ENCODE peak calls at places on chromosomes 6 and 20, in nine cellular contexts. One of them, this sample, is unnamed.

GRCh38 chr20:23235173-23236027 is 115.2 kb upstream of the NXT1 start:
- DNase-seq in right cardiac atrium: peak; percentile 88
- DNase-seq in sigmoid colon: no peak
- DNase-seq in iPS DF 6.9: peak; percentile 68
- DNase-seq in stomach: peak; percentile 66
- DNase-seq in CD4-positive, alpha-beta memory T cell: no peak
- DNase-seq in transverse colon: peak; percentile 54
- DNase-seq in astrocyte: peak; percentile 25
- DNase-seq in neural progenitor cell: peak; percentile 75
- DNase-seq in this sample: peak; percentile 74

GRCh38 chr6:15825332-15825930 is 162.6 kb upstream of the DTNBP1 start:
- DNase-seq in right cardiac atrium: no peak
- DNase-seq in sigmoid colon: no peak
- DNase-seq in iPS DF 6.9: no peak
- DNase-seq in stomach: no peak
- DNase-seq in CD4-positive, alpha-beta memory T cell: no peak
- DNase-seq in transverse colon: no peak
- DNase-seq in astrocyte: no peak
- DNase-seq in neural progenitor cell: no peak
- DNase-seq in this sample: no peak

GRCh38 chr6:15658345-15658744 is 4.5 kb downstream of the DTNBP1 start:
- DNase-seq in right cardiac atrium: no peak
- DNase-seq in sigmoid colon: no peak
- DNase-seq in iPS DF 6.9: no peak
- DNase-seq in stomach: no peak
- DNase-seq in CD4-positive, alpha-beta memory T cell: no peak
- DNase-seq in transverse colon: no peak
- DNase-seq in astrocyte: no peak
- DNase-seq in neural progenitor cell: no peak
- DNase-seq in this sample: no peak

GRCh38 chr6:34571388-34571787 is 15.3 kb upstream of the SPDEF start:
- DNase-seq in right cardiac atrium: peak; percentile 86
- DNase-seq in sigmoid colon: no peak
- DNase-seq in iPS DF 6.9: no peak
- DNase-seq in stomach: no peak
- DNase-seq in CD4-positive, alpha-beta memory T cell: no peak
- DNase-seq in transverse colon: no peak
- DNase-seq in astrocyte: no peak
- DNase-seq in neural progenitor cell: no peak
- DNase-seq in this sample: no peak

GRCh38 chr6:113122060-113122459 is 735.1 kb upstream of the MARCKS start:
- DNase-seq in right cardiac atrium: no peak
- DNase-seq in sigmoid colon: no peak
- DNase-seq in iPS DF 6.9: peak; percentile 52
- DNase-seq in stomach: no peak
- DNase-seq in CD4-positive, alpha-beta memory T cell: no peak
- DNase-seq in transverse colon: no peak
- DNase-seq in astrocyte: peak; percentile 98
- DNase-seq in neural progenitor cell: peak; percentile 10
- DNase-seq in this sample: no peak

GRCh38 chr20:35279040-35279439 is 1.1 kb upstream of the MMP24OS start:
- DNase-seq in right cardiac atrium: no peak
- DNase-seq in sigmoid colon: no peak
- DNase-seq in iPS DF 6.9: no peak
- DNase-seq in stomach: peak; percentile 82
- DNase-seq in CD4-positive, alpha-beta memory T cell: no peak
- DNase-seq in transverse colon: no peak
- DNase-seq in astrocyte: no peak
- DNase-seq in neural progenitor cell: no peak
- DNase-seq in this sample: no peak

GRCh38 chr20:58213112-58213511 is 15.3 kb downstream of the ANKRD60 start:
- DNase-seq in right cardiac atrium: no peak
- DNase-seq in sigmoid colon: no peak
- DNase-seq in iPS DF 6.9: no peak
- DNase-seq in stomach: no peak
- DNase-seq in CD4-positive, alpha-beta memory T cell: no peak
- DNase-seq in transverse colon: no peak
- DNase-seq in astrocyte: no peak
- DNase-seq in neural progenitor cell: peak; percentile 34
- DNase-seq in this sample: no peak

GRCh38 chr6:106037060-106037459 is 49.1 kb upstream of the PRDM1 start:
- DNase-seq in right cardiac atrium: no peak
- DNase-seq in sigmoid colon: no peak
- DNase-seq in iPS DF 6.9: no peak
- DNase-seq in stomach: no peak
- DNase-seq in CD4-positive, alpha-beta memory T cell: no peak
- DNase-seq in transverse colon: no peak
- DNase-seq in astrocyte: peak; percentile 78
- DNase-seq in neural progenitor cell: no peak
- DNase-seq in this sample: no peak

GRCh38 chr6:105212587-105212986 is 32.8 kb upstream of the POPDC3 start:
- DNase-seq in right cardiac atrium: no peak
- DNase-seq in sigmoid colon: no peak
- DNase-seq in iPS DF 6.9: no peak
- DNase-seq in stomach: no peak
- DNase-seq in CD4-positive, alpha-beta memory T cell: no peak
- DNase-seq in transverse colon: no peak
- DNase-seq in astrocyte: no peak
- DNase-seq in neural progenitor cell: no peak
- DNase-seq in this sample: no peak

GRCh38 chr6:79127660-79128059 is 49.6 kb upstream of the PHIP start:
- DNase-seq in right cardiac atrium: no peak
- DNase-seq in sigmoid colon: no peak
- DNase-seq in iPS DF 6.9: no peak
- DNase-seq in stomach: no peak
- DNase-seq in CD4-positive, alpha-beta memory T cell: no peak
- DNase-seq in transverse colon: no peak
- DNase-seq in astrocyte: no peak
- DNase-seq in neural progenitor cell: peak; percentile 5
- DNase-seq in this sample: no peak

GRCh38 chr6:10136636-10137035 is 278.2 kb downstream of the TFAP2A start:
- DNase-seq in right cardiac atrium: no peak
- DNase-seq in sigmoid colon: no peak
- DNase-seq in iPS DF 6.9: no peak
- DNase-seq in stomach: no peak
- DNase-seq in CD4-positive, alpha-beta memory T cell: no peak
- DNase-seq in transverse colon: no peak
- DNase-seq in astrocyte: no peak
- DNase-seq in neural progenitor cell: no peak
- DNase-seq in this sample: no peak

GRCh38 chr20:57223648-57224489 is 42.6 kb downstream of the BMP7 start:
- DNase-seq in right cardiac atrium: peak; percentile 64
- DNase-seq in sigmoid colon: no peak
- DNase-seq in iPS DF 6.9: no peak
- DNase-seq in stomach: no peak
- DNase-seq in CD4-positive, alpha-beta memory T cell: no peak
- DNase-seq in transverse colon: peak; percentile 21
- DNase-seq in astrocyte: peak; percentile 10
- DNase-seq in neural progenitor cell: no peak
- DNase-seq in this sample: no peak

GRCh38 chr20:38168791-38169589 is 3.9 kb upstream of the TGM2 start:
- DNase-seq in right cardiac atrium: no peak
- DNase-seq in sigmoid colon: no peak
- DNase-seq in iPS DF 6.9: no peak
- DNase-seq in stomach: peak; percentile 30
- DNase-seq in CD4-positive, alpha-beta memory T cell: no peak
- DNase-seq in transverse colon: no peak
- DNase-seq in astrocyte: no peak
- DNase-seq in neural progenitor cell: no peak
- DNase-seq in this sample: peak; percentile 78

GRCh38 chr6:13729891-13730290 is 18.3 kb upstream of the RANBP9 start:
- DNase-seq in right cardiac atrium: no peak
- DNase-seq in sigmoid colon: no peak
- DNase-seq in iPS DF 6.9: no peak
- DNase-seq in stomach: no peak
- DNase-seq in CD4-positive, alpha-beta memory T cell: no peak
- DNase-seq in transverse colon: no peak
- DNase-seq in astrocyte: peak; percentile 78
- DNase-seq in neural progenitor cell: no peak
- DNase-seq in this sample: no peak

GRCh38 chr6:169048185-169048584 is 205.5 kb downstream of the THBS2 start:
- DNase-seq in right cardiac atrium: no peak
- DNase-seq in sigmoid colon: no peak
- DNase-seq in iPS DF 6.9: no peak
- DNase-seq in stomach: no peak
- DNase-seq in CD4-positive, alpha-beta memory T cell: no peak
- DNase-seq in transverse colon: no peak
- DNase-seq in astrocyte: no peak
- DNase-seq in neural progenitor cell: no peak
- DNase-seq in this sample: no peak

GRCh38 chr6:28633445-28634215 is 107.9 kb downstream of the GPX5 start:
- DNase-seq in right cardiac atrium: no peak
- DNase-seq in sigmoid colon: no peak
- DNase-seq in iPS DF 6.9: no peak
- DNase-seq in stomach: no peak
- DNase-seq in CD4-positive, alpha-beta memory T cell: no peak
- DNase-seq in transverse colon: no peak
- DNase-seq in astrocyte: no peak
- DNase-seq in neural progenitor cell: peak; percentile 49
- DNase-seq in this sample: no peak

GRCh38 chr6:157099912-157100593 is 223.3 kb downstream of the TMEM242 start:
- DNase-seq in right cardiac atrium: no peak
- DNase-seq in sigmoid colon: no peak
- DNase-seq in iPS DF 6.9: no peak
- DNase-seq in stomach: no peak
- DNase-seq in CD4-positive, alpha-beta memory T cell: peak; percentile 50
- DNase-seq in transverse colon: no peak
- DNase-seq in astrocyte: no peak
- DNase-seq in neural progenitor cell: no peak
- DNase-seq in this sample: no peak

GRCh38 chr20:46347831-46348230 is 39.5 kb upstream of the CDH22 start:
- DNase-seq in right cardiac atrium: no peak
- DNase-seq in sigmoid colon: no peak
- DNase-seq in iPS DF 6.9: no peak
- DNase-seq in stomach: no peak
- DNase-seq in CD4-positive, alpha-beta memory T cell: no peak
- DNase-seq in transverse colon: no peak
- DNase-seq in astrocyte: no peak
- DNase-seq in neural progenitor cell: no peak
- DNase-seq in this sample: no peak

GRCh38 chr6:148082721-148083120 is 259.9 kb upstream of the SASH1 start:
- DNase-seq in right cardiac atrium: no peak
- DNase-seq in sigmoid colon: no peak
- DNase-seq in iPS DF 6.9: no peak
- DNase-seq in stomach: no peak
- DNase-seq in CD4-positive, alpha-beta memory T cell: no peak
- DNase-seq in transverse colon: no peak
- DNase-seq in astrocyte: no peak
- DNase-seq in neural progenitor cell: no peak
- DNase-seq in this sample: no peak

GRCh38 chr6:87656857-87657256 is 45.2 kb downstream of the AKIRIN2 start:
- DNase-seq in right cardiac atrium: no peak
- DNase-seq in sigmoid colon: no peak
- DNase-seq in iPS DF 6.9: no peak
- DNase-seq in stomach: no peak
- DNase-seq in CD4-positive, alpha-beta memory T cell: peak; percentile 7
- DNase-seq in transverse colon: peak; percentile 9
- DNase-seq in astrocyte: no peak
- DNase-seq in neural progenitor cell: no peak
- DNase-seq in this sample: no peak

GRCh38 chr6:133951227-133951626 is 1.8 kb upstream of the TBPL1 start:
- DNase-seq in right cardiac atrium: no peak
- DNase-seq in sigmoid colon: no peak
- DNase-seq in iPS DF 6.9: no peak
- DNase-seq in stomach: no peak
- DNase-seq in CD4-positive, alpha-beta memory T cell: no peak
- DNase-seq in transverse colon: no peak
- DNase-seq in astrocyte: no peak
- DNase-seq in neural progenitor cell: no peak
- DNase-seq in this sample: no peak
- H3K27ac ChIP-seq in right cardiac atrium: peak overlapping the region; percentile 75
- H3K27ac ChIP-seq in sigmoid colon: peak overlapping the region; percentile 97
- H3K27ac ChIP-seq in iPS DF 6.9: no peak overlapping the region
- H3K27ac ChIP-seq in stomach: peak overlapping the region; percentile 94
- H3K27ac ChIP-seq in CD4-positive, alpha-beta memory T cell: peak overlapping the region; percentile 65
- H3K27ac ChIP-seq in transverse colon: peak overlapping the region; percentile 92
- H3K27ac ChIP-seq in astrocyte: peak overlapping the region; percentile 91
- H3K27ac ChIP-seq in neural progenitor cell: no peak overlapping the region
- H3K27ac ChIP-seq in this sample: peak overlapping the region; percentile 91

GRCh38 chr6:139144490-139145085 is 9.7 kb downstream of the HECA start:
- DNase-seq in right cardiac atrium: no peak
- DNase-seq in sigmoid colon: no peak
- DNase-seq in iPS DF 6.9: no peak
- DNase-seq in stomach: no peak
- DNase-seq in CD4-positive, alpha-beta memory T cell: no peak
- DNase-seq in transverse colon: no peak
- DNase-seq in astrocyte: no peak
- DNase-seq in neural progenitor cell: no peak
- DNase-seq in this sample: no peak
- H3K4me1 ChIP-seq in right cardiac atrium: peaks cover 19% of the 10 kb centered on the region
- H3K4me1 ChIP-seq in sigmoid colon: peaks cover 23% of the 10 kb centered on the region
- H3K4me1 ChIP-seq in iPS DF 6.9: peaks cover 1% of the 10 kb centered on the region
- H3K4me1 ChIP-seq in stomach: peaks cover 31% of the 10 kb centered on the region
- H3K4me1 ChIP-seq in CD4-positive, alpha-beta memory T cell: peaks cover 98% of the 10 kb centered on the region
- H3K4me1 ChIP-seq in transverse colon: peaks cover 25% of the 10 kb centered on the region
- H3K4me1 ChIP-seq in astrocyte: no peaks in the 10 kb centered on the region
- H3K4me1 ChIP-seq in neural progenitor cell: peaks cover 20% of the 10 kb centered on the region
- H3K4me1 ChIP-seq in this sample: peaks cover 11% of the 10 kb centered on the region

DNA sequence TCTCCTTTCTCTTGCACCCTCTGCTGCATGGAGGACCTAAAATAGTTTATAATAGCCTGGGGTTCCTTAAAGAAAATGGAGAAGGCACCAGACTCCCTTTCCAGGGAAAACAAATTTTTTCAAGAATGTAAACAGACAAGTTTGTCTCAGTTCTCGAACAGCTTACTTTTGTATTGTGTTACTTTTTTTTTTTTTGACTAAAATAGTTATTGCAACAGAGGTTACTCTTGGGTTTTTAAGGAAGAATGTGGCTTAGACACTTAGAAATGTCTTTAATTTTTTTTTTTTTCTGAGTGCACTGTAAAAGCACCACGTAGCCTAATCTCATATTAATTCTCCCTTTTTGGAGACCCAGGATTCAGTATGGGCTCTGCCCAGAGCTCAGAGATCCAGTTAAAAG is 148.7 kb upstream of the CARMIL1 start:
- DNase-seq in right cardiac atrium: no peak
- DNase-seq in sigmoid colon: no peak
- DNase-seq in iPS DF 6.9: no peak
- DNase-seq in stomach: no peak
- DNase-seq in CD4-positive, alpha-beta memory T cell: no peak
- DNase-seq in transverse colon: no peak
- DNase-seq in astrocyte: no peak
- DNase-seq in neural progenitor cell: no peak
- DNase-seq in this sample: no peak
- H3K9me3 ChIP-seq in right cardiac atrium: no peaks in the 10 kb centered on the region
- H3K9me3 ChIP-seq in sigmoid colon: no peaks in the 10 kb centered on the region
- H3K9me3 ChIP-seq in iPS DF 6.9: no peaks in the 10 kb centered on the region
- H3K9me3 ChIP-seq in stomach: no peaks in the 10 kb centered on the region
- H3K9me3 ChIP-seq in CD4-positive, alpha-beta memory T cell: no peaks in the 10 kb centered on the region
- H3K9me3 ChIP-seq in transverse colon: peaks cover 7% of the 10 kb centered on the region
- H3K9me3 ChIP-seq in astrocyte: no peaks in the 10 kb centered on the region
- H3K9me3 ChIP-seq in neural progenitor cell: peaks cover 20% of the 10 kb centered on the region
- H3K9me3 ChIP-seq in this sample: peaks cover 9% of the 10 kb centered on the region

DNA sequence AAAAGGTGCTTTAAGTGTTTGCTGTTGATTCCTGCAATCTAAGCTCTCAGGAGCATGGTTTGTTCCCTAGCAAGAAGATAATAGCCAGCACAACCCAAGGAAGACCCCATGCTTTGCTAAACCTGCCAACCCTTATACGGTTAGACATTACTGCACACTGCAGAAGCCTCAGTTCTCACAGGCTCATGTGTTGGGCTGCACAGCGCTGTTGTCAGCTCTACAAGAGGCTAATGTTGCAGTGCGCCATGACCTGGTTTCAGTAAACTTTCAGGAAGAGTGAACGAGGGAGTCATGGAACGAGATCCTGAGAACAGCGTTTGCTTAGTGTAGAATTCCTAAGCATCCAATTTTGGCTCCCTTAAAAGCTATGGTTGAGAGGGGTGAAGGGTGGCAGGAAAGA is 218.5 kb downstream of the ARHGAP18 start:
- DNase-seq in right cardiac atrium: no peak
- DNase-seq in sigmoid colon: no peak
- DNase-seq in iPS DF 6.9: no peak
- DNase-seq in stomach: no peak
- DNase-seq in CD4-positive, alpha-beta memory T cell: no peak
- DNase-seq in transverse colon: no peak
- DNase-seq in astrocyte: peak; percentile 71
- DNase-seq in neural progenitor cell: no peak
- DNase-seq in this sample: no peak
- H3K27ac ChIP-seq in right cardiac atrium: peak overlapping the region; percentile 37
- H3K27ac ChIP-seq in sigmoid colon: peak overlapping the region; percentile 82
- H3K27ac ChIP-seq in iPS DF 6.9: no peak overlapping the region
- H3K27ac ChIP-seq in stomach: peak overlapping the region; percentile 87
- H3K27ac ChIP-seq in CD4-positive, alpha-beta memory T cell: peak overlapping the region; percentile 84
- H3K27ac ChIP-seq in transverse colon: peak overlapping the region; percentile 78
- H3K27ac ChIP-seq in astrocyte: peak overlapping the region; percentile 100
- H3K27ac ChIP-seq in neural progenitor cell: no peak overlapping the region
- H3K27ac ChIP-seq in this sample: peak overlapping the region; percentile 95